ENCODE peak calls at places on chromosomes 3 and 15, in five cellular contexts. P is endothelial cell of umbilical vein, M is A549, J is GM12878, U is K562. R is an unnamed sample.

GRCh38 chr3:60065227-60065868 is 1015.5 kb upstream of the CFAP20DC start:
- DNase-seq in P (no peak), M (no peak), J (no peak), U (no peak), R (no peak)

GRCh38 chr3:60675424-60675823 is 575.8 kb downstream of the FHIT start:
- DNase-seq in P (no peak), M (no peak), J (no peak), U (no peak), R (no peak)

GRCh38 chr15:78322243-78322642 is 17.9 kb upstream of the CRABP1 start:
- DNase-seq in P (peak), M (no peak), J (no peak), U (no peak), R (no peak)

GRCh38 chr3:194381460-194381875 is 11.9 kb upstream of the LRRC15 start:
- DNase-seq in P (no peak), M (no peak), J (no peak), U (no peak), R (no peak)

GRCh38 chr15:25439456-25439836 is 622 bp upstream of the UBE3A start:
- DNase-seq in P (no peak), M (no peak), J (no peak), U (peak), R (peak)

GRCh38 chr15:67080900-67081431 is 15.6 kb downstream of the SMAD3 start:
- DNase-seq in P (peak), M (no peak), J (peak), U (peak), R (peak)

GRCh38 chr3:87336761-87337160 is 60.4 kb upstream of the POU1F1 start:
- DNase-seq in P (no peak), M (no peak), J (no peak), U (no peak), R (no peak)

GRCh38 chr3:125585595-125586223 is 9.6 kb downstream of the OSBPL11 start:
- DNase-seq in P (peak), M (peak), J (no peak), U (peak), R (peak)

GRCh38 chr3:11582123-11582968 is 61.4 kb downstream of the VGLL4 start:
- DNase-seq in P (peak), M (no peak), J (no peak), U (no peak), R (no peak)

GRCh38 chr15:56844463-56844862 is 74.0 kb upstream of the TCF12 start:
- DNase-seq in P (no peak), M (no peak), J (no peak), U (no peak), R (no peak)

GRCh38 chr3:188348445-188349244 is 194.7 kb downstream of the LPP start:
- DNase-seq in P (peak), M (peak), J (no peak), U (no peak), R (no peak)

GRCh38 chr3:146449584-146449983 is 19.8 kb downstream of the PLSCR2 start:
- DNase-seq in P (no peak), M (no peak), J (no peak), U (no peak), R (no peak)

GRCh38 chr3:61666032-61666431 is 104.7 kb downstream of the PTPRG start:
- DNase-seq in P (no peak), M (no peak), J (no peak), U (no peak), R (no peak)

GRCh38 chr3:151305081-151305777 is 11.4 kb downstream of the GPR87 start:
- DNase-seq in P (no peak), M (peak), J (no peak), U (no peak), R (no peak)

GRCh38 chr15:31265871-31266711 is 60.5 kb upstream of the KLF13 start:
- DNase-seq in P (no peak), M (no peak), J (peak), U (no peak), R (peak)

GRCh38 chr3:356947-357346 is 160.4 kb downstream of the CHL1 start:
- DNase-seq in P (no peak), M (no peak), J (no peak), U (no peak), R (no peak)

GRCh38 chr15:41559239-41559488 is 152 bp downstream of the TYRO3 start:
- DNase-seq in P (no peak), M (no peak), J (no peak), U (no peak), R (no peak)

GRCh38 chr3:113166719-113167492 is 44.5 kb upstream of the BOC start:
- DNase-seq in P (no peak), M (no peak), J (no peak), U (no peak), R (no peak)

GRCh38 chr3:159854500-159855124 is 134.0 kb upstream of the IL12A start:
- DNase-seq in P (peak), M (peak), J (no peak), U (no peak), R (no peak)

GRCh38 chr3:128807186-128807830 is 72.1 kb upstream of the ACAD9 start:
- DNase-seq in P (no peak), M (no peak), J (no peak), U (no peak), R (no peak)

GRCh38 chr3:100032262-100032661 is 82.0 kb downstream of the FILIP1L start:
- DNase-seq in P (no peak), M (no peak), J (no peak), U (no peak), R (no peak)

GRCh38 chr3:127217594-127218456 is 24.9 kb downstream of the PRR23E start:
- DNase-seq in P (no peak), M (no peak), J (no peak), U (no peak), R (no peak)

GRCh38 chr15:95291878-95292472 is 1038.5 kb upstream of the NR2F2 start:
- DNase-seq in P (peak), M (peak), J (no peak), U (peak), R (peak)

DNA sequence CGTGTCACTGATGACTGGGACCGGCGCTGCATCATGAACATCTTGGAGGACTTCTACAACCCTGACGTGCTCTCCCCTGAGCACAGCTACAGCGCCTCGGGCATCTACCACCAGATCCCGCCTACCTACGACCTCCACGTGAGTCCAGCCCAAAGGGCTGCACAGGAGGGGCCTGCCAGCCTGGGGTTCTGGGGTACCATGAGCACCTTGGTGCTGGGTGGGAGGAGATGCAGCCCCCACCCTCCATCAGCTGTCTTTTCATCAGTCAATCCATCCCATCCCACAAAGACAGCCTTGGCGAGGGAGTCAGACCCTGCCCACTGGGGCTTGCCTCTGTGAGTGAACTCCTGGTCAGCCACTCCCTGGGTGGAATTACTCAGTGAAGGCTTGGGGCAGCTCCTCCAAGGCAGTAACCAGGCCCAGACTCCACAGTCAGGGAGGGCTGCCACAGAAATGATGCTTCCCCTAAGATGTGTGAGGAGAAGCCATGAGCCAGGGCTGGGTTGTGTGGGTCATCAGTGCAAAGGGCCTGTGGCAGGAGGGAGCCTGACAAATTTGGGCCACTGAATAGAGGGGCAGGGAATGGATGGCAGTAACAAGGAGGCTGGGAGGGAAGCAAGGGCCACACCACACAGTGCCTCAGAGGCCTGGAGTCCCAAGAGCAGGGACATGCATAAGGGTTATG is 47.9 kb downstream of the SEMA3G start:
- DNase-seq in P (no peak), M (no peak), J (no peak), U (no peak), R (no peak)
- TF ChIP-seq POLR2A in P (no peak), M (no peak), J (no peak), U (no peak), R (no peak)

GRCh38 chr15:85691350-85692240 is 103.1 kb downstream of the KLHL25 start:
- DNase-seq in P (no peak), M (no peak), J (peak), U (no peak), R (no peak)

GRCh38 chr15:85694086-85694485 is 100.6 kb downstream of the KLHL25 start:
- DNase-seq in P (no peak), M (no peak), J (no peak), U (no peak), R (no peak)

GRCh38 chr15:85690546-85691226 is 104.0 kb downstream of the KLHL25 start:
- DNase-seq in P (peak), M (no peak), J (peak), U (no peak), R (peak)

GRCh38 chr15:85693277-85693676 is 101.4 kb downstream of the KLHL25 start:
- DNase-seq in P (no peak), M (no peak), J (no peak), U (no peak), R (no peak)

GRCh38 chr15:85692873-85693272 is 101.9 kb downstream of the KLHL25 start:
- DNase-seq in P (no peak), M (no peak), J (peak), U (no peak), R (no peak)
- TF ChIP-seq MYC in P (no peak), M (no peak), J (no peak), U (no peak), R (no peak)

GRCh38 chr3:110341047-110341446 is 730.6 kb upstream of the NECTIN3 start:
- DNase-seq in P (no peak), M (no peak), J (no peak), U (no peak), R (no peak)

GRCh38 chr3:110343945-110344344 is 727.7 kb upstream of the NECTIN3 start:
- DNase-seq in P (peak), M (no peak), J (no peak), U (no peak), R (no peak)

GRCh38 chr3:110343376-110343775 is 728.2 kb upstream of the NECTIN3 start:
- DNase-seq in P (peak), M (peak), J (no peak), U (no peak), R (no peak)

GRCh38 chr3:110344897-110345767 is 726.5 kb upstream of the NECTIN3 start:
- DNase-seq in P (no peak), M (peak), J (no peak), U (no peak), R (no peak)

DNA sequence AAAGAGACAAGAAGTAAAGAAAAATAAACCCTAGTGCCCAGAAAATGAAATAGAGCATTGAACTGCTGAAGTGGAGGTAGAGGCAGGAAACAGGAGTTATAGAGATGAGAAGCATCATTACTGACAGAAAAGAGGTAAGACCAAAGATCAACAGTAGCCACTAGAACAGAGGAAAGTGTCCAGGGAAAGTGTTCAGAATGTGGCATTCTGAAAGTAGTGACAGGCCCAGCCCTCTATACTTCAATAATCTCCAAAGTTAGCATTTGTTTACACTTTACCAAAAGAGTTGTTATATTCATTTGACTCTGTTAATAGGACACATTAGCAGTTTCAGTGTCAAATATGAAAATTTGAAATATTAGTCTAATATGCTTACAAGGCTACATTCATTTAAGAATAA is 727.1 kb upstream of the NECTIN3 start:
- DNase-seq in P (no peak), M (no peak), J (no peak), U (no peak), R (no peak)
- TF ChIP-seq MAX in P (no peak), M (no peak), J (no peak), U (no peak), R (no peak)

GRCh38 chr3:143354342-143354741 is 234.8 kb downstream of the CHST2 start:
- DNase-seq in P (no peak), M (no peak), J (no peak), U (no peak), R (no peak)

GRCh38 chr3:143352850-143353550 is 233.4 kb downstream of the CHST2 start:
- DNase-seq in P (peak), M (no peak), J (no peak), U (no peak), R (no peak)

GRCh38 chr3:143349455-143349854 is 229.9 kb downstream of the CHST2 start:
- DNase-seq in P (no peak), M (no peak), J (no peak), U (no peak), R (no peak)

GRCh38 chr3:143348486-143349327 is 229.1 kb downstream of the CHST2 start:
- DNase-seq in P (no peak), M (no peak), J (no peak), U (peak), R (peak)

DNA sequence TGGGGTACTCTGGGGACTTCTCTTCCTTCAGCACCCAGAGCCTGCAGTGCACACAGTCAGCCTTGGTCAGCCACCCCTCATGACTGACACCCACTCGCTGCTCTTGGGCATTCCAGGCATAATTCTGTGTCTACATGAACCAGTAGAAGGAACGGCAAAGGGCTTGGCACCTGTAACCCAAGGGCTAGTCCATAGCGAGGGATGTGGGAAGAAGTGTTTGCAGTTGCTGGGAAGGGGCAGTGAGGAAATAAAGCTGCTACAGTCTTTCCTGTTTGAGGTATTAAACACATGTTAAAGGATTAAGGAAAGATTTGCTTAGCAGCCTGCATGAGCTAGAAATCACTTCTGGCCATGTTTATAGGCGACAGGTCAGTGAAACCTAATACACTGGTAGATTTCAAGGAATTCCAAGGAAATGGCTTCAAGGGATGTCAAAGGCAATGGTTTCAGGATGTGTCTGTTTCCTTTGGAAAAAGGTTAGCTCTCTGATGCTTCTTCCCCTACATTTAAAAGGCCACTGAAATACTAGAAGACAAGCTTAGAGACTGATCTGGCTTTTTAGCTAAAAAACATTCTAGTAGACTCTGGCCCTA is 232.6 kb downstream of the CHST2 start:
- DNase-seq in P (peak), M (no peak), J (no peak), U (no peak), R (no peak)
- TF ChIP-seq POLR2A in P (no peak), M (no peak), J (no peak), U (no peak), R (no peak)

GRCh38 chr15:49987198-49987785 is 131.7 kb downstream of the ATP8B4 start:
- DNase-seq in P (no peak), M (no peak), J (no peak), U (no peak), R (no peak)
- TF ChIP-seq MYC in P (no peak), M (no peak), J (no peak), U (no peak), R (no peak)

GRCh38 chr3:42751609-42752008 is 21.4 kb downstream of the CCDC13 start:
- DNase-seq in P (no peak), M (no peak), J (no peak), U (no peak), R (no peak)
- TF ChIP-seq MAX in P (no peak), M (no peak), J (no peak), U (no peak), R (no peak)

GRCh38 chr15:83016906-83017305 is 5.5 kb upstream of the C15orf40 start:
- DNase-seq in P (peak), M (no peak), J (no peak), U (no peak), R (no peak)

GRCh38 chr15:83012038-83012490 is 625 bp upstream of the C15orf40 start:
- DNase-seq in P (no peak), M (no peak), J (no peak), U (peak), R (no peak)

GRCh38 chr15:83015361-83015760 is 3.9 kb upstream of the C15orf40 start:
- DNase-seq in P (no peak), M (no peak), J (no peak), U (no peak), R (no peak)

GRCh38 chr15:83011271-83012037 is at the start of gene C15orf40:
- DNase-seq in P (peak), M (peak), J (peak), U (peak), R (peak)

GRCh38 chr15:83014205-83014653 is 2.8 kb upstream of the C15orf40 start:
- DNase-seq in P (no peak), M (no peak), J (no peak), U (peak), R (no peak)
- TF ChIP-seq POLR2A in P (peak), M (no peak), J (no peak), U (no peak), R (no peak)

GRCh38 chr3:14363976-14364375 is 38.4 kb upstream of the SLC6A6 start:
- DNase-seq in P (no peak), M (no peak), J (no peak), U (no peak), R (no peak)
- TF ChIP-seq MYC in P (no peak), M (no peak), J (no peak), U (no peak), R (no peak)

GRCh38 chr15:36599824-36600365 is 20.5 kb downstream of the CDIN1 start:
- DNase-seq in P (no peak), M (no peak), J (no peak), U (no peak), R (no peak)
- TF ChIP-seq MAX in P (no peak), M (no peak), J (no peak), U (no peak), R (no peak)

GRCh38 chr3:10291641-10292040 is 1.1 kb downstream of the GHRL start:
- DNase-seq in P (no peak), M (no peak), J (no peak), U (no peak), R (peak)

GRCh38 chr3:10294030-10294591 is 1.4 kb upstream of the GHRL start:
- DNase-seq in P (no peak), M (no peak), J (no peak), U (no peak), R (peak)

GRCh38 chr3:10291139-10291500 is 1.6 kb downstream of the GHRL start:
- DNase-seq in P (no peak), M (no peak), J (no peak), U (no peak), R (no peak)

GRCh38 chr3:10290476-10291138 is 2.1 kb downstream of the GHRL start:
- DNase-seq in P (no peak), M (no peak), J (no peak), U (no peak), R (no peak)

GRCh38 chr3:10292505-10293419 is at the start of gene GHRL:
- DNase-seq in P (no peak), M (no peak), J (peak), U (peak), R (peak)
- TF ChIP-seq POLR2A in P (no peak), M (no peak), J (peak), U (no peak), R (no peak)